ENCODE peak calls at places on chromosome 9, in ten cellular contexts. W, Z, T, H, N, P, F, B, S and Q are unnamed samples.

GRCh38 chr9:114132550-114132918 is 22.8 kb upstream of the COL27A1 start:
- DNase-seq in F (no peak), N (no peak), T (no peak), W (no peak), P (no peak), Z (no peak), H (no peak), B (no peak), S (no peak), Q (no peak)

GRCh38 chr9:89380437-89381307 is 62.4 kb downstream of the SECISBP2 start:
- DNase-seq in F (no peak), Z (no peak), S (no peak), W (no peak), P (no peak), N (no peak), T (no peak), B (no peak), H (no peak), Q (no peak)

GRCh38 chr9:108473209-108474112 is 382.3 kb downstream of the ACTL7B start:
- DNase-seq in P (no peak), H (peak; percentile 76), S (no peak), B (no peak), N (no peak), Z (peak; percentile 41), W (no peak), T (peak; percentile 57), F (peak; percentile 90), Q (peak; percentile 8)

GRCh38 chr9:2593754-2594153 is 27.8 kb upstream of the VLDLR start:
- DNase-seq in N (no peak), H (no peak), T (no peak), F (no peak), W (no peak), S (no peak), P (no peak), B (no peak), Z (no peak), Q (no peak)

GRCh38 chr9:69495331-69495730 is 170.3 kb downstream of the ENTREP1 start:
- DNase-seq in H (no peak), W (no peak), F (no peak), Z (no peak), S (no peak), B (no peak), T (no peak), P (no peak), N (no peak), Q (peak; percentile 52)

GRCh38 chr9:136679431-136679941 is 7.8 kb downstream of the AGPAT2 start:
- DNase-seq in P (no peak), Z (no peak), N (no peak), B (no peak), T (no peak), S (no peak), W (peak; percentile 89), H (no peak), F (no peak), Q (no peak)

GRCh38 chr9:21015122-21015815 is 16.2 kb downstream of the HACD4 start:
- DNase-seq in H (no peak), W (no peak), P (no peak), B (no peak), T (peak; percentile 18), F (no peak), Z (no peak), S (no peak), N (no peak), Q (no peak)

GRCh38 chr9:89372979-89373378 is 54.7 kb downstream of the SECISBP2 start:
- DNase-seq in T (no peak), H (no peak), S (no peak), F (no peak), N (no peak), W (no peak), P (no peak), B (no peak), Z (no peak), Q (no peak)

GRCh38 chr9:88742483-88742882 is 207.5 kb downstream of the NXNL2 start:
- DNase-seq in H (peak; percentile 79), B (no peak), F (peak; percentile 42), T (no peak), P (no peak), W (no peak), S (no peak), Z (no peak), N (no peak), Q (no peak)

GRCh38 chr9:88322906-88323566 is 65.2 kb upstream of the SPIN1 start:
- DNase-seq in S (no peak), P (no peak), N (peak; percentile 81), H (no peak), B (peak; percentile 6), F (no peak), Z (no peak), T (no peak), W (peak; percentile 92), Q (no peak)

GRCh38 chr9:108622467-108622866 is 233.3 kb downstream of the ACTL7B start:
- DNase-seq in F (peak; percentile 85), S (no peak), T (no peak), Z (no peak), W (no peak), P (no peak), H (no peak), B (no peak), N (no peak), Q (no peak)

GRCh38 chr9:98619788-98620187 is 88.9 kb downstream of the GABBR2 start:
- DNase-seq in S (no peak), H (no peak), N (no peak), P (no peak), B (no peak), W (no peak), Z (no peak), T (no peak), F (no peak), Q (no peak)

GRCh38 chr9:107285292-107285691 is 2.2 kb downstream of the RAD23B start:
- DNase-seq in H (no peak), P (no peak), N (no peak), B (no peak), F (no peak), W (no peak), Z (no peak), S (no peak), T (no peak), Q (no peak)

GRCh38 chr9:34408173-34408572 is 31.5 kb upstream of the MYORG start:
- DNase-seq in T (no peak), W (no peak), N (no peak), B (no peak), Z (no peak), H (no peak), S (no peak), F (no peak), P (no peak), Q (no peak)

GRCh38 chr9:36632892-36633291 is 60.2 kb downstream of the MELK start:
- DNase-seq in N (no peak), S (no peak), B (no peak), Z (no peak), H (peak; percentile 8), F (peak; percentile 31), T (no peak), P (no peak), W (peak; percentile 43), Q (peak; percentile 14)

GRCh38 chr9:14272924-14273528 is 40.9 kb downstream of the NFIB start:
- DNase-seq in F (no peak), B (no peak), N (no peak), S (no peak), W (no peak), T (no peak), H (no peak), Z (no peak), P (no peak), Q (no peak)

GRCh38 chr9:20297646-20298084 is 324.6 kb downstream of the MLLT3 start:
- DNase-seq in B (no peak), N (no peak), S (no peak), W (no peak), P (no peak), H (no peak), Z (no peak), F (peak; percentile 30), T (no peak), Q (no peak)

GRCh38 chr9:91495450-91495849 is 71.8 kb upstream of the NFIL3 start:
- DNase-seq in S (no peak), F (peak; percentile 55), Z (peak; percentile 92), B (no peak), W (no peak), N (no peak), T (no peak), P (no peak), H (peak; percentile 73), Q (no peak)

GRCh38 chr9:137387034-137387890 is 35.7 kb downstream of the EXD3 start:
- DNase-seq in F (no peak), N (no peak), H (no peak), P (peak; percentile 12), Z (no peak), T (no peak), B (no peak), W (peak; percentile 50), S (no peak), Q (no peak)

GRCh38 chr9:36320457-36320856 is 62.2 kb upstream of the GNE start:
- DNase-seq in T (no peak), S (no peak), N (no peak), F (peak; percentile 75), H (no peak), P (no peak), Z (no peak), B (no peak), W (no peak), Q (no peak)

GRCh38 chr9:136808781-136809158 is 1.0 kb downstream of the RABL6 start:
- DNase-seq in H (no peak), N (no peak), F (no peak), T (no peak), Z (no peak), S (no peak), B (no peak), W (peak; percentile 43), P (no peak), Q (peak; percentile 28)

GRCh38 chr9:115374724-115375268 is 256.8 kb upstream of the TNC start:
- DNase-seq in H (no peak), S (no peak), B (no peak), F (no peak), N (no peak), Z (no peak), T (no peak), W (no peak), P (no peak), Q (peak; percentile 11)

GRCh38 chr9:72407047-72407446 is 42.0 kb upstream of the ZFAND5 start:
- DNase-seq in S (no peak), T (no peak), N (no peak), W (no peak), B (no peak), H (no peak), F (no peak), P (no peak), Z (no peak), Q (no peak)

GRCh38 chr9:115999498-115999897 is 154.1 kb upstream of the PAPPA start:
- DNase-seq in N (no peak), T (no peak), B (no peak), P (no peak), S (no peak), H (no peak), F (peak; percentile 52), W (no peak), Z (no peak), Q (no peak)

GRCh38 chr9:92668746-92669526 is 995 bp downstream of the IPPK start:
- DNase-seq in T (no peak), W (peak; percentile 31), F (peak; percentile 94), B (peak; percentile 56), S (peak; percentile 46), N (no peak), P (no peak), Z (no peak), H (no peak), Q (peak; percentile 36)

GRCh38 chr9:129506892-129507291 is 114.0 kb downstream of the C9orf50 start:
- DNase-seq in B (no peak), F (peak; percentile 41), W (no peak), N (no peak), Z (no peak), S (no peak), T (no peak), H (no peak), P (no peak), Q (peak; percentile 56)

GRCh38 chr9:8772302-8772701 is 972.7 kb upstream of the DMAC1 start:
- DNase-seq in Z (no peak), B (no peak), W (no peak), T (no peak), N (no peak), S (no peak), F (no peak), H (no peak), P (no peak), Q (no peak)

GRCh38 chr9:131743501-131743900 is 3.6 kb upstream of the RAPGEF1 start:
- DNase-seq in B (no peak), S (no peak), F (no peak), Z (no peak), P (no peak), H (no peak), N (no peak), T (no peak), W (no peak), Q (no peak)